ENCODE peak calls at places on chromosomes 11 and 22, in six cellular contexts. F, P, X, J, B and D are unnamed samples.

GRCh38 chr22:22098457-22099193 is 116.0 kb upstream of the TOP3B start:
- DNase-seq in F (no peak), P (no peak), X (no peak), J (no peak), B (peak), D (no peak)

GRCh38 chr11:112665291-112665690 is 295.9 kb upstream of the NCAM1 start:
- DNase-seq in F (no peak), P (no peak), X (no peak), J (no peak), B (no peak), D (no peak)

GRCh38 chr11:110366234-110366633 is 63.5 kb upstream of the FDX1 start:
- DNase-seq in F (peak), P (peak), X (peak), J (no peak), B (no peak), D (no peak)

GRCh38 chr11:34270711-34271110 is 87.1 kb downstream of the ABTB2 start:
- DNase-seq in F (no peak), P (no peak), X (no peak), J (no peak), B (no peak), D (no peak)

GRCh38 chr11:130421697-130422096 is 6.7 kb downstream of the ADAMTS8 start:
- DNase-seq in F (no peak), P (no peak), X (no peak), J (no peak), B (no peak), D (no peak)

GRCh38 chr11:106875013-106875412 is 143.3 kb downstream of the GUCY1A2 start:
- DNase-seq in F (no peak), P (no peak), X (no peak), J (no peak), B (no peak), D (no peak)

GRCh38 chr11:15307600-15307999 is 192.9 kb downstream of the INSC start:
- DNase-seq in F (no peak), P (no peak), X (no peak), J (no peak), B (no peak), D (no peak)

GRCh38 chr11:100914415-100914814 is 215.2 kb downstream of the PGR start:
- DNase-seq in F (no peak), P (no peak), X (no peak), J (no peak), B (no peak), D (no peak)

GRCh38 chr11:60810151-60810550 is 25.0 kb downstream of the MS4A10 start:
- DNase-seq in F (no peak), P (no peak), X (no peak), J (no peak), B (no peak), D (no peak)

GRCh38 chr11:520428-521178 is 13.6 kb upstream of the RNH1 start:
- DNase-seq in F (no peak), P (no peak), X (no peak), J (no peak), B (no peak), D (no peak)

GRCh38 chr11:32852142-32852541 is 22.4 kb downstream of the PRRG4 start:
- DNase-seq in F (peak), P (no peak), X (no peak), J (no peak), B (no peak), D (peak)

GRCh38 chr11:34407121-34407813 is 31.5 kb upstream of the CAT start:
- DNase-seq in F (no peak), P (peak), X (peak), J (no peak), B (no peak), D (no peak)

GRCh38 chr22:39664485-39665200 is 94.1 kb downstream of the CACNA1I start:
- DNase-seq in F (no peak), P (no peak), X (no peak), J (no peak), B (peak), D (peak)

GRCh38 chr22:50178871-50179869 is 6.5 kb upstream of the TRABD start:
- DNase-seq in F (no peak), P (no peak), X (no peak), J (no peak), B (no peak), D (peak)

GRCh38 chr11:88384004-88384677 is 46.6 kb upstream of the CTSC start:
- DNase-seq in F (peak), P (no peak), X (no peak), J (no peak), B (no peak), D (no peak)

GRCh38 chr22:49825944-49826602 is 1.6 kb downstream of the BRD1 start:
- DNase-seq in F (peak), P (no peak), X (no peak), J (no peak), B (peak), D (peak)

GRCh38 chr22:41833369-41834004 is 582 bp downstream of the SREBF2 start:
- DNase-seq in F (no peak), P (peak), X (peak), J (no peak), B (peak), D (peak)

GRCh38 chr11:114053406-114053805 is 6.1 kb upstream of the ZBTB16 start:
- DNase-seq in F (no peak), P (no peak), X (no peak), J (no peak), B (no peak), D (no peak)

GRCh38 chr22:24728790-24729637 is 45.5 kb downstream of the PIWIL3 start:
- DNase-seq in F (peak), P (no peak), X (no peak), J (no peak), B (no peak), D (no peak)

GRCh38 chr11:115919341-115920086 is 415.3 kb upstream of the CADM1 start:
- DNase-seq in F (peak), P (peak), X (no peak), J (no peak), B (no peak), D (no peak)

GRCh38 chr11:69465236-69466000 is 16.0 kb upstream of the LINC01488 start:
- DNase-seq in F (no peak), P (peak), X (no peak), J (no peak), B (no peak), D (peak)

GRCh38 chr11:62444271-62444833 is 25.5 kb downstream of the SCGB1A1 start:
- DNase-seq in F (peak), P (peak), X (no peak), J (no peak), B (peak), D (peak)

GRCh38 chr22:26004477-26004876 is 164.8 kb upstream of the SEZ6L start:
- DNase-seq in F (no peak), P (no peak), X (no peak), J (no peak), B (no peak), D (no peak)

GRCh38 chr11:28524098-28524497 is 415.9 kb downstream of the METTL15 start:
- DNase-seq in F (peak), P (no peak), X (no peak), J (no peak), B (no peak), D (no peak)

GRCh38 chr22:19930537-19931486 is 10.8 kb upstream of the COMT start:
- DNase-seq in F (peak), P (no peak), X (no peak), J (no peak), B (no peak), D (no peak)

GRCh38 chr11:119518746-119519382 is 95.9 kb upstream of the THY1 start:
- DNase-seq in F (peak), P (peak), X (no peak), J (no peak), B (no peak), D (no peak)

GRCh38 chr22:25054943-25055511 is 102.5 kb downstream of the KIAA1671 start:
- DNase-seq in F (no peak), P (peak), X (no peak), J (no peak), B (no peak), D (no peak)

GRCh38 chr11:122101625-122102291 is 14.3 kb downstream of the BLID start:
- DNase-seq in F (peak), P (peak), X (peak), J (no peak), B (no peak), D (peak)

GRCh38 chr11:122099345-122100045 is 16.5 kb downstream of the BLID start:
- DNase-seq in F (peak), P (peak), X (peak), J (no peak), B (no peak), D (no peak)

GRCh38 chr11:122102426-122102825 is 13.6 kb downstream of the BLID start:
- DNase-seq in F (peak), P (no peak), X (no peak), J (no peak), B (no peak), D (no peak)

GRCh38 chr11:122098223-122098980 is 17.6 kb downstream of the BLID start:
- DNase-seq in F (no peak), P (no peak), X (no peak), J (no peak), B (no peak), D (no peak)

GRCh38 chr11:122100222-122101080 is 15.6 kb downstream of the BLID start:
- DNase-seq in F (peak), P (peak), X (peak), J (no peak), B (no peak), D (peak)
- TF ChIP-seq POLR2A in F (peak), P (no peak), X (no peak), J (no peak), B (no peak), D (no peak)

DNA sequence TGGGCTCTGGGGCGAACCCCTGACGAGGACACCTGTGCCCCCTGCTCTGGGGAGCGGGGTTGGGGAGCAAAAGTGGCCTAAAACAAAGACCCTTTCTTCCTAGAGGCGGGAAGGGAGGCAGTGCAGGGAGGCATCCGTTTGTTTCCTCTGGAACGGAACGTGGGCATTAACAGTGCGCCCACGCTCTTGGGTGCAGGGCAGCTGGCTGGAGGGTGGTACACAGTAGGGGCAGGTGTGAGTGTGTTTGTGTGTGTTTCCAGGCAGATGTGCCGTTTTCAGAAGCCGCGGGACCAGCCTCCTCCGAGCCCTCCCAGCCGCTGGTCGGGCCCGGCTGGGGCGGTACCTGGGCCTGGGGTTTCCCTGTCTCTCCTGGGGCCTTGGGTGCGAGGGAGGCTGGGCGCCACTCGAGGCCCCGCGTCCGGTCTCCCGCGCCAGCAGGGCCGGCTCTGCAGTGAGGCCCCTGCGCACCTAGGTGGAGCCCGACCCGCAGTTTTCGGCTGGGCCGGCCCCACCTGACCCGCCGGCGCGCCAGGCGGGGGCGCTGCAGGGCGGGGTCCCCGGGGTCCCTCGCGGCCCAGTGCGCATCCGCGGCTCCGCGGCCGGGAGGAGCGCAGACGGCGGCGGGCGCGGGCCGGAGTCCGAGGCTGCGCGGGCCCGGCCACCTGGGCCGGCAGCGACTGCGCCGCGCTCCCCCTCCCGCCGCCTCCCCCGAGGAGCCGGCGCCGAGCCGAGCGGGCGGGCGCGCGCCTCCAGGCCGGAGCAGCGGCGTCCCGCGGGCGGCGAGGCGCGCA is 1252.7 kb downstream of the BRD1 start:
- DNase-seq in F (no peak), P (no peak), X (peak), J (no peak), B (no peak), D (peak)
- TF ChIP-seq CTCF in F (peak), P (no peak), X (peak), J (no peak), B (no peak), D (no peak)

DNA sequence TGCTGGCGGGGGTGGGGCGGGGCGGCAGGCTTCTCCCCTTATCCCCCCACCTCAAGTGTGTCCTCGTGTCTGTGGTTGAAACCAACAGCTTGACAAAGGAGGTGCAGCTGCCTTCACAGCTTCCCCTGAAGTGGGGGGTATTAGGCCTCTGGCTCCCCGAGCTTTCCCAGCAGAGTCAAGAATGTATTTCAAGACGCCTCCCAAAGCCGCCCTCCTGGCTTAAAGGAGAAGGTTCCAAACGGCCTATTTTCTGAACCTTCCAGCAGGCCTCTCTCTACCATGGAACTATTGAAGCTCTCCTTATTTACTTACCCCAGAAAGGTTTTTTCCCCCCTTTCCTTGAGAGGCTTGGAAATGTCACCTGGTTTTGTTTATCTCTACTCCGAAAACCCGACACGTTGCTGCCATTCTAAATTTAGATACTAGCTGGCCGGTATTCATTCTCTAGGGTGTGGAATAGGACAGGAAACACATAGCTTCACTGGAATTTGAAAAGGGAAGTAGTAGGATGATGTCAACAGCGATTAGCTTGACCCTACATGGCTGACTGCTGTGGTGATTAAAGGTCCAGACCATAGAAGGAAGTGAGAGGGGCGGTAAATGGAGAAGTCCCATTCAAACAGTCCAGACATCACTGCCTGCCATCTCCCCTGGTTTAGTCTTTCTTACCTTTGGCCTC is 663 bp upstream of the PICALM start:
- DNase-seq in F (peak), P (peak), X (peak), J (no peak), B (peak), D (peak)
- TF ChIP-seq POLR2A in F (peak), P (no peak), X (no peak), J (no peak), B (no peak), D (peak)

GRCh38 chr22:37893583-37893983 is 12.5 kb upstream of the MICALL1 start:
- DNase-seq in F (no peak), P (peak), X (no peak), J (no peak), B (no peak), D (no peak)

GRCh38 chr22:37891926-37892325 is 14.2 kb upstream of the MICALL1 start:
- DNase-seq in F (no peak), P (no peak), X (no peak), J (no peak), B (no peak), D (no peak)

GRCh38 chr22:37884420-37884819 is 21.7 kb upstream of the MICALL1 start:
- DNase-seq in F (peak), P (no peak), X (no peak), J (no peak), B (no peak), D (no peak)

GRCh38 chr22:37892566-37893338 is 13.3 kb upstream of the MICALL1 start:
- DNase-seq in F (no peak), P (peak), X (no peak), J (no peak), B (no peak), D (no peak)

DNA sequence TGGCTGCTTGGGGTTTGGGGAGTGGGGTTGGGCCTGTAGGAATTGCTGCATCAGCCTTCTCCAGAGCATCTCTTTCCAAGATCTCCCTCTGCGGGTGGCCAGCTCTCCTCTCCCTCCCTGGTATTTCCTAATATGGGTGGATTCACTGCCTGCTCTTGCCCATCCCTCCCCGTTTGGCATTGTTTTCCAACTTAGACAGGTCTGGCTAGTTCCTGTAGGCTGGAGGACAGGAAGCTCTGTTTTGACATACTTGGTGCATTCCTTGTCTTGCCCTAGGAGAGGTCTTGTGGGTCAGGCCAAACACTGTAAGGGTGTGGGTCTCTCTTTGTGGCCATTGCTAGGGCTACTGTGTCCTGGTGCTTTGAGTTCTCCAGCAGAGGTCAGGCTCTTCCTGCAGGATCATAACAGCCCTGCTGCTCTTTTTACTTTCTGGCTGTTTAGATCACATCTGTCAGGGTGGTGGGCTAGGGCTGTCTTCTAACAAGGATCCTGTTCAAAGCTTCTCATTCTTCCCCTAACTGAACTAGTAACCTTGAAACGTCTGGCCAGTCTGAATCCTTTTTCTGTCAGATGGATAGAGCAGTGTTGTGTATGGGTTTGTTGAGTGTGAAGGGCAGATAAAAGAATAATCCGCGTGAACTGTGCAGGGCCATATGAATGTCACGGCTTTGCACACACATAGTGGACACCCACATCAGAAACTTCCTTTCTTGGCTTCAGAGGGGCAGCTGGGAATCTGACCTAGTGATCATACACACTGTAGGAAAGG is 18.3 kb upstream of the MICALL1 start:
- DNase-seq in F (peak), P (peak), X (peak), J (no peak), B (no peak), D (no peak)
- TF ChIP-seq CTCF in F (peak), P (no peak), X (peak), J (no peak), B (peak), D (no peak)

GRCh38 chr22:17775781-17776470 is 1.7 kb upstream of the BID start:
- DNase-seq in F (no peak), P (no peak), X (no peak), J (no peak), B (no peak), D (no peak)

GRCh38 chr22:17778412-17778976 is 4.2 kb upstream of the BID start:
- DNase-seq in F (no peak), P (no peak), X (no peak), J (no peak), B (no peak), D (no peak)

GRCh38 chr22:17777717-17778044 is 3.4 kb upstream of the BID start:
- DNase-seq in F (no peak), P (no peak), X (no peak), J (no peak), B (no peak), D (no peak)

GRCh38 chr22:17774928-17775675 is 833 bp upstream of the BID start:
- DNase-seq in F (no peak), P (no peak), X (no peak), J (no peak), B (no peak), D (no peak)

DNA sequence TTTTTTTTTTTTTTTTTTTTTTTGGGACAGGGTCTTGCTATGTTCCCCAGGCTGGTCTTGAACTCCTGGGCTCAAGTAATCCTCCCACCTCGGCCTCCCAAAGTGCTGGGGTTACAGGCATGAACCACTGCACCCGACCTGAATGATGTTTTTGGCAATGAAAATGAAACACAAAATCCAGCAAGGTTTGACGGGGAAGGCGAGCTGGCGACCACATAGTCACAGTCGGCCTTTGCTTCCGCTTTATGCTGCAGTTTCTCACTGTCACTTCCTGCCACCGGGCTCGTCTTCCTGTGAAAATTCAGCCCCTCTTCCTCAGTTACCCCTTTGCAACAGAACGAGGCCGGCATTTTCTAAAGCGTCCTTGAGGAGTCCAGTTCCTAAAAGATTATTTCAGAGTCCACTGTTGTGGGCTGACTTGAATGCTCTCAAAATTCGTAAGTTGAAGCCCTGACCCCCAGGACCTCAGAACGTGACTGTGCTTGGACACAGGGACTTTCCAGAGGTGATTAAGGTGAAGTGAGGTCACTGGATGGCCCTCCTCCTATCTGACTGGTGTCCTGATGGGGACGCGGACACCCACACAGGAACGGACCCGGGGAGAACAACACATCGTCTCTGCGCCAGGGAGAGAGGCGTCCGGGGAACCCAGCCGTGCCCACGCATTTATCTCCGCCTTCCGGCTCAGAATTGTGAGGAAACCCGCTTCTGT is 2.9 kb upstream of the BID start:
- DNase-seq in F (no peak), P (no peak), X (no peak), J (no peak), B (peak), D (peak)
- TF ChIP-seq POLR2A in F (no peak), P (no peak), X (no peak), J (no peak), B (no peak), D (peak)

DNA sequence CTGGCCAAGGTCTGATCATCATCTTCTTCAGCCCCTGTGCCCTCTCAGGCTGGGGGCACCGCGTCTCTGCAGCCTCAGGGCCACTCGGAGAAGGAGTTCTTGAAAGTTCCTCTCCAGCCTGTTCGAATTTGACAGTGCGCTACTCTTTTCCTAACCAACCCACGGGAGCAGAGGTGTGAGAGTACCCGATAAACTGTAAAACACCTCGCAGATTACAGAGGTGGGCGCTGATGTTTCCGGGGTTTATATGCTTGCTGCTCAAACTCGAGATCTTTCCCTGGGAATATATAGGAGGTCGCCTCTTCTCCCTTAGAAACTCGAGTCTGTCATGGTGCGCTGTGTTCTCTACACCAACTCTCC is 515 bp downstream of the CTR9 start:
- DNase-seq in F (no peak), P (no peak), X (no peak), J (no peak), B (no peak), D (no peak)
- TF ChIP-seq CTCF in F (no peak), P (no peak), X (no peak), J (no peak), B (no peak), D (no peak)